ENCODE peak calls at places on chromosomes 11 and 22, in five cellular contexts. D, V, M, O and A are unnamed samples.
A peak's percentile ranks its signal among the peaks of the same experiment; 100 is the strongest.

GRCh38 chr11:618856-619624 is 3.3 kb upstream of the IRF7 start:
- DNase-seq in D (no peak), M (no peak), V (no peak), O (no peak), A (no peak)

GRCh38 chr11:117928818-117929567 is at the start of gene TMPRSS13:
- DNase-seq in D (no peak), O (no peak), M (no peak), V (no peak), A (no peak)

GRCh38 chr11:10780040-10780439 is 28.7 kb downstream of the EIF4G2 start:
- DNase-seq in O (no peak), D (no peak), M (no peak), V (no peak), A (peak; percentile 14)

GRCh38 chr22:23256986-23257888 is 76.9 kb downstream of the BCR start:
- DNase-seq in M (no peak), O (no peak), V (peak; percentile 51), D (no peak), A (peak; percentile 82)

GRCh38 chr22:50139843-50140415 is 30.6 kb upstream of the PANX2 start:
- DNase-seq in O (no peak), D (no peak), M (no peak), V (no peak), A (no peak)

GRCh38 chr22:50739894-50740293 is 1.9 kb downstream of the ACR start:
- DNase-seq in V (no peak), M (no peak), O (no peak), D (no peak), A (no peak)

GRCh38 chr11:1269957-1270356 is 39.5 kb downstream of the TOLLIP start:
- DNase-seq in O (no peak), M (no peak), V (no peak), D (no peak), A (no peak)

GRCh38 chr22:42194953-42195352 is 64.3 kb upstream of the CYP2D6 start:
- DNase-seq in O (no peak), V (no peak), D (no peak), M (no peak), A (no peak)

GRCh38 chr22:39219071-39220050 is 25.4 kb downstream of the PDGFB start:
- DNase-seq in V (peak; percentile 5), M (no peak), D (no peak), O (peak; percentile 44), A (no peak)

GRCh38 chr11:59088164-59088563 is 2.1 kb downstream of the GLYATL1B start:
- DNase-seq in D (no peak), O (no peak), V (no peak), M (no peak), A (no peak)

GRCh38 chr11:36540998-36541397 is 26.8 kb upstream of the RAG1 start:
- DNase-seq in M (no peak), D (peak; percentile 31), V (no peak), O (peak; percentile 61), A (peak; percentile 73)

GRCh38 chr11:86636275-86636674 is 36.1 kb downstream of the ME3 start:
- DNase-seq in O (no peak), M (no peak), D (no peak), V (no peak), A (no peak)

DNA sequence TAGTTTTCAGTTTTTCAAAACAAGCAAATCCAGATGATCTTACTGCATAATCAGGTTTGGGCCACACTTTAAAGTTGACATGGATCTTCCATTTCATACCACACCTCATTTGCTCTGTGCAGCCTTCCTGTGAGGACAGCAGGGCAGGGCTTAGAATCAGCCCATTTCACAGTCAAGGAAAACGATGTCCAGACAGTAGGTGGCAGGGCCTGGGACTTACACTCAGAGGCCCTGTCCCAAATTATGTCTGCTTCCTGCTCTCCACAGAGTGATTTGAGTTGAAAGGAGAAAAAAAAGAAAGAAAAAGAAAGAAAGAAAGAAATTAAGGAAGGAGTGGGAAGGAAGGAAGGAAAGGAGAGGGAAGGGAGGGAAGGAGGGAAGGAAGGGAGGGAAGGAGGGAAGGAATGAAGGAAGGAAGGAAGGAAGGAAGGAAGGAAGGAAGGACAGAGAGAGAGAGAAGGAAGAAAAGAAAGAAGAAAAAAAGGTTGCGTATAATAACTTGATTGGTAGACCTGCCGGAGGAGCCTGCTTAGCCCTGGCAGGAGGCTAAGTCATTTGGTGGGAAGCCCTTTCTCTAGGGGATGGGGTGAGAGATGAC is 23.6 kb downstream of the TSKU start:
- DNase-seq in M (no peak), O (no peak), D (no peak), V (no peak), A (no peak)
- H3K4me3 ChIP-seq in M (no peak overlapping the region), O (no peak overlapping the region), D (no peak overlapping the region), V (no peak overlapping the region), A (no peak overlapping the region)

GRCh38 chr11:121929581-121929980 is 186.4 kb downstream of the BLID start:
- DNase-seq in D (peak; percentile 50), O (peak; percentile 74), V (peak; percentile 16), M (no peak), A (peak; percentile 28)
- H3K4me3 ChIP-seq in D (peak overlapping the region; percentile 26), O (peak overlapping the region; percentile 33), V (peak overlapping the region; percentile 9), M (no peak overlapping the region), A (peak overlapping the region; percentile 46)

GRCh38 chr22:20439928-20440575 is 2.4 kb upstream of the SCARF2 start:
- DNase-seq in D (no peak), M (no peak), V (no peak), O (no peak), A (no peak)
- H3K4me3 ChIP-seq in D (no peak overlapping the region), M (no peak overlapping the region), V (no peak overlapping the region), O (no peak overlapping the region), A (no peak overlapping the region)

GRCh38 chr22:31451709-31452571 is 37.7 kb downstream of the EIF4ENIF1 start:
- DNase-seq in M (no peak), D (peak; percentile 43), V (no peak), O (peak; percentile 51), A (peak; percentile 67)
- H3K4me3 ChIP-seq in M (no peak overlapping the region), D (no peak overlapping the region), V (no peak overlapping the region), O (no peak overlapping the region), A (no peak overlapping the region)

GRCh38 chr11:125903753-125904659 is at the start of gene DDX25:
- DNase-seq in D (no peak), M (no peak), V (no peak), O (peak; percentile 85), A (no peak)
- H3K4me3 ChIP-seq in D (no peak within 1 kb of the TSS), M (peak within 1 kb of the TSS; percentile 98), V (peak within 1 kb of the TSS; percentile 41), O (peak within 1 kb of the TSS; percentile 77), A (peak within 1 kb of the TSS; percentile 77)